ENCODE peak calls at places on chromosomes 7 and 10, in four cellular contexts. R, P, W and Q are unnamed samples.

GRCh38 chr7:25857376-25858067 is 294.5 kb upstream of the NFE2L3 start:
- DNase-seq in R (peak), P (no peak), W (peak), Q (no peak)

GRCh38 chr10:13206091-13206490 is 28.1 kb downstream of the UCMA start:
- DNase-seq in R (no peak), P (no peak), W (no peak), Q (no peak)

GRCh38 chr7:43674559-43675436 is 54.5 kb downstream of the COA1 start:
- DNase-seq in R (peak), P (no peak), W (peak), Q (no peak)

GRCh38 chr7:2511769-2512168 is 7.8 kb upstream of the LFNG start:
- DNase-seq in R (no peak), P (no peak), W (no peak), Q (no peak)

GRCh38 chr10:228366-228765 is 93.1 kb downstream of the ZMYND11 start:
- DNase-seq in R (no peak), P (no peak), W (no peak), Q (no peak)

GRCh38 chr10:124984376-124984775 is 42.5 kb downstream of the ZRANB1 start:
- DNase-seq in R (no peak), P (no peak), W (no peak), Q (no peak)

GRCh38 chr7:86643478-86644281 is at the start of gene GRM3:
- DNase-seq in R (no peak), P (no peak), W (no peak), Q (no peak)

GRCh38 chr7:2017914-2018785 is 214.6 kb downstream of the MAD1L1 start:
- DNase-seq in R (no peak), P (no peak), W (no peak), Q (no peak)

GRCh38 chr10:114083040-114083439 is 39.4 kb downstream of the ADRB1 start:
- DNase-seq in R (no peak), P (no peak), W (no peak), Q (no peak)

GRCh38 chr10:76926006-76926405 is 711.6 kb downstream of the KCNMA1 start:
- DNase-seq in R (no peak), P (no peak), W (no peak), Q (no peak)

GRCh38 chr7:28755255-28755654 is 202.9 kb downstream of the TRIL start:
- DNase-seq in R (peak), P (no peak), W (no peak), Q (no peak)

GRCh38 chr10:42578019-42578418 is 60.4 kb downstream of the ZNF33B start:
- DNase-seq in R (no peak), P (no peak), W (no peak), Q (no peak)

GRCh38 chr7:70569335-70569819 is 562.6 kb upstream of the GALNT17 start:
- DNase-seq in R (no peak), P (no peak), W (no peak), Q (no peak)

GRCh38 chr10:69398466-69398865 is 18.3 kb downstream of the TACR2 start:
- DNase-seq in R (no peak), P (no peak), W (no peak), Q (no peak)

GRCh38 chr10:87752571-87752970 is 65.5 kb downstream of the ATAD1 start:
- DNase-seq in R (peak), P (no peak), W (peak), Q (no peak)

GRCh38 chr7:114765331-114766125 is 156.4 kb upstream of the MDFIC start:
- DNase-seq in R (peak), P (no peak), W (no peak), Q (no peak)

GRCh38 chr10:44752451-44753441 is 158.4 kb upstream of the TMEM72 start:
- DNase-seq in R (peak), P (no peak), W (peak), Q (no peak)

GRCh38 chr7:51141451-51141971 is 175.1 kb downstream of the COBL start:
- DNase-seq in R (peak), P (no peak), W (peak), Q (no peak)

GRCh38 chr10:26854524-26854923 is 6.2 kb downstream of the ABI1 start:
- DNase-seq in R (no peak), P (no peak), W (no peak), Q (no peak)

GRCh38 chr10:119455609-119456434 is 86.7 kb downstream of the RGS10 start:
- DNase-seq in R (no peak), P (no peak), W (no peak), Q (no peak)

GRCh38 chr10:71188201-71188600 is 24.2 kb upstream of the UNC5B start:
- DNase-seq in R (no peak), P (no peak), W (no peak), Q (no peak)

GRCh38 chr7:132138817-132139216 is 437.5 kb downstream of the PLXNA4 start:
- DNase-seq in R (no peak), P (no peak), W (no peak), Q (no peak)

GRCh38 chr7:22433710-22434460 is 66.1 kb downstream of the STEAP1B start:
- DNase-seq in R (peak), P (no peak), W (peak), Q (no peak)

GRCh38 chr7:4745265-4745919 is 30.0 kb upstream of the AP5Z1 start:
- DNase-seq in R (no peak), P (no peak), W (no peak), Q (no peak)

GRCh38 chr7:68362745-68363518 is 1235.3 kb upstream of the AUTS2 start:
- DNase-seq in R (no peak), P (no peak), W (no peak), Q (no peak)

GRCh38 chr7:20408467-20408826 is 77.7 kb downstream of the ITGB8 start:
- DNase-seq in R (peak), P (no peak), W (peak), Q (no peak)

GRCh38 chr10:131198401-131198800 is 113.1 kb downstream of the TCERG1L start:
- DNase-seq in R (no peak), P (no peak), W (no peak), Q (no peak)

GRCh38 chr7:149743481-149743880 is 29.9 kb downstream of the ZNF467 start:
- DNase-seq in R (no peak), P (no peak), W (no peak), Q (no peak)

GRCh38 chr7:20220824-20221547 is 3.8 kb upstream of the MACC1 start:
- DNase-seq in R (peak), P (no peak), W (peak), Q (no peak)

GRCh38 chr10:35462491-35462934 is 126.2 kb downstream of the CCNY start:
- DNase-seq in R (no peak), P (no peak), W (no peak), Q (no peak)

GRCh38 chr7:84194484-84195260 is at the start of gene SEMA3A:
- DNase-seq in R (peak), P (no peak), W (peak), Q (no peak)

GRCh38 chr7:116525913-116526857 is 1.3 kb downstream of the CAV1 start:
- DNase-seq in R (peak), P (no peak), W (peak), Q (peak)

GRCh38 chr10:96287392-96288105 is 16.2 kb upstream of the BLNK start:
- DNase-seq in R (no peak), P (no peak), W (peak), Q (no peak)

GRCh38 chr7:110307776-110308175 is 783.2 kb upstream of the LRRN3 start:
- DNase-seq in R (no peak), P (no peak), W (peak), Q (no peak)

GRCh38 chr10:132575320-132576201 is 38.0 kb downstream of the INPP5A start:
- DNase-seq in R (peak), P (no peak), W (peak), Q (peak)